ENCODE peak calls at places on chromosomes 13 and 19, in five cellular contexts. O is tibial nerve, V is SJSA1, G is stomach, W is astrocyte. X is an unnamed sample. For H3K4me1, the result is how much of the 10 kb centered on the place peaks cover.

GRCh38 chr19:7115721-7116120 is 46.2 kb downstream of the ZNF557 start:
- DNase-seq in O (no peak), V (no peak), G (no peak), W (no peak), X (no peak)

GRCh38 chr13:108961542-108962125 is 332.2 kb downstream of the MYO16 start:
- DNase-seq in O (no peak), V (no peak), G (no peak), W (peak), X (peak)

GRCh38 chr13:86161257-86161656 is 362.0 kb upstream of the SLITRK6 start:
- DNase-seq in O (no peak), V (no peak), G (no peak), W (no peak), X (no peak)

GRCh38 chr13:75481176-75482069 is 546 bp downstream of the TBC1D4 start:
- DNase-seq in O (peak), V (no peak), G (peak), W (no peak), X (no peak)

GRCh38 chr13:97200081-97200942 is 21.8 kb upstream of the MBNL2 start:
- DNase-seq in O (no peak), V (no peak), G (no peak), W (no peak), X (no peak)

GRCh38 chr19:48490980-48491792 is 20.4 kb downstream of the LMTK3 start:
- DNase-seq in O (no peak), V (no peak), G (peak), W (no peak), X (no peak)

GRCh38 chr13:98478134-98479129 is 98.5 kb downstream of the STK24 start:
- DNase-seq in O (no peak), V (no peak), G (no peak), W (peak), X (no peak)

GRCh38 chr13:26658972-26659371 is 101.5 kb downstream of the WASF3 start:
- DNase-seq in O (no peak), V (no peak), G (no peak), W (no peak), X (no peak)

GRCh38 chr13:78630509-78630908 is 27.2 kb upstream of the POU4F1 start:
- DNase-seq in O (no peak), V (no peak), G (no peak), W (no peak), X (no peak)

GRCh38 chr19:42199440-42200115 is 17.9 kb downstream of the DEDD2 start:
- DNase-seq in O (no peak), V (no peak), G (peak), W (no peak), X (no peak)

GRCh38 chr13:99572921-99573320 is 71.6 kb downstream of the TM9SF2 start:
- DNase-seq in O (no peak), V (no peak), G (no peak), W (peak), X (no peak)

GRCh38 chr19:12792048-12792852 is 964 bp downstream of the JUNB start:
- DNase-seq in O (no peak), V (peak), G (peak), W (no peak), X (no peak)

GRCh38 chr13:28268800-28269223 is 130.5 kb downstream of the PAN3 start:
- DNase-seq in O (no peak), V (no peak), G (no peak), W (no peak), X (no peak)

GRCh38 chr13:98514268-98514667 is 62.6 kb downstream of the STK24 start:
- DNase-seq in O (no peak), V (no peak), G (no peak), W (no peak), X (no peak)

GRCh38 chr19:31232220-31232619 is 117.0 kb downstream of the TSHZ3 start:
- DNase-seq in O (no peak), V (no peak), G (no peak), W (peak), X (no peak)

GRCh38 chr19:3698386-3698950 is 1.8 kb downstream of the PIP5K1C start:
- DNase-seq in O (no peak), V (no peak), G (no peak), W (no peak), X (no peak)

GRCh38 chr19:13057147-13057572 is 45.5 kb downstream of the LYL1 start:
- DNase-seq in O (no peak), V (peak), G (peak), W (no peak), X (no peak)

GRCh38 chr19:46890423-46891170 is 29.8 kb downstream of the ARHGAP35 start:
- DNase-seq in O (no peak), V (peak), G (no peak), W (peak), X (peak)

GRCh38 chr19:36169084-36169760 is 17.0 kb upstream of the COX7A1 start:
- DNase-seq in O (no peak), V (no peak), G (peak), W (no peak), X (no peak)

GRCh38 chr13:84684804-84685203 is 802.5 kb upstream of the SLITRK1 start:
- DNase-seq in O (no peak), V (no peak), G (no peak), W (peak), X (no peak)

GRCh38 chr13:41222259-41222852 is 28.0 kb upstream of the KBTBD7 start:
- DNase-seq in O (peak), V (peak), G (peak), W (peak), X (peak)

GRCh38 chr19:10514211-10515145 is 2.8 kb downstream of the S1PR5 start:
- DNase-seq in O (no peak), V (no peak), G (no peak), W (no peak), X (no peak)

GRCh38 chr13:100131863-100132574 is 43.1 kb downstream of the PCCA start:
- DNase-seq in O (no peak), V (peak), G (no peak), W (peak), X (peak)

GRCh38 chr19:45340232-45340898 is at the start of gene KLC3:
- DNase-seq in O (no peak), V (no peak), G (peak), W (no peak), X (no peak)

GRCh38 chr13:100789481-100789880 is 114.9 kb upstream of the TMTC4 start:
- DNase-seq in O (no peak), V (no peak), G (peak), W (peak), X (no peak)

GRCh38 chr13:63696055-63696454 is 2280.4 kb upstream of the PCDH20 start:
- DNase-seq in O (no peak), V (no peak), G (no peak), W (peak), X (no peak)

GRCh38 chr19:17733127-17733526 is 13.8 kb downstream of the MAP1S start:
- DNase-seq in O (no peak), V (no peak), G (no peak), W (no peak), X (no peak)

GRCh38 chr13:98509271-98510155 is 67.4 kb downstream of the STK24 start:
- DNase-seq in O (peak), V (peak), G (peak), W (peak), X (no peak)

GRCh38 chr13:36029171-36029570 is 102.0 kb downstream of the DCLK1 start:
- DNase-seq in O (no peak), V (no peak), G (no peak), W (peak), X (no peak)

GRCh38 chr19:36244066-36244465 is 29.2 kb downstream of the ZNF146 start:
- DNase-seq in O (no peak), V (no peak), G (no peak), W (no peak), X (no peak)

GRCh38 chr13:36839981-36840380 is 21.0 kb downstream of the RFXAP start:
- DNase-seq in O (no peak), V (no peak), G (no peak), W (no peak), X (no peak)

GRCh38 chr19:47430041-47430802 is 10.9 kb upstream of the MEIS3 start:
- DNase-seq in O (no peak), V (no peak), G (peak), W (peak), X (no peak)

GRCh38 chr13:23578411-23579071 is 8.3 kb downstream of the TNFRSF19 start:
- DNase-seq in O (peak), V (peak), G (peak), W (peak), X (no peak)

GRCh38 chr19:14949876-14950275 is 8.6 kb downstream of the OR7C2 start:
- DNase-seq in O (no peak), V (no peak), G (no peak), W (no peak), X (no peak)

GRCh38 chr13:98092888-98093287 is 50.0 kb upstream of the FARP1 start:
- DNase-seq in O (no peak), V (no peak), G (no peak), W (no peak), X (no peak)

GRCh38 chr19:16587031-16588023 is 15.1 kb upstream of the SLC35E1 start:
- DNase-seq in O (peak), V (no peak), G (no peak), W (peak), X (no peak)

GRCh38 chr19:16582486-16583261 is 10.5 kb upstream of the SLC35E1 start:
- DNase-seq in O (no peak), V (no peak), G (no peak), W (no peak), X (no peak)

GRCh38 chr19:16585808-16586476 is 13.7 kb upstream of the SLC35E1 start:
- DNase-seq in O (no peak), V (no peak), G (no peak), W (no peak), X (no peak)

GRCh38 chr19:16586477-16586871 is 14.3 kb upstream of the SLC35E1 start:
- DNase-seq in O (no peak), V (no peak), G (no peak), W (no peak), X (no peak)

DNA sequence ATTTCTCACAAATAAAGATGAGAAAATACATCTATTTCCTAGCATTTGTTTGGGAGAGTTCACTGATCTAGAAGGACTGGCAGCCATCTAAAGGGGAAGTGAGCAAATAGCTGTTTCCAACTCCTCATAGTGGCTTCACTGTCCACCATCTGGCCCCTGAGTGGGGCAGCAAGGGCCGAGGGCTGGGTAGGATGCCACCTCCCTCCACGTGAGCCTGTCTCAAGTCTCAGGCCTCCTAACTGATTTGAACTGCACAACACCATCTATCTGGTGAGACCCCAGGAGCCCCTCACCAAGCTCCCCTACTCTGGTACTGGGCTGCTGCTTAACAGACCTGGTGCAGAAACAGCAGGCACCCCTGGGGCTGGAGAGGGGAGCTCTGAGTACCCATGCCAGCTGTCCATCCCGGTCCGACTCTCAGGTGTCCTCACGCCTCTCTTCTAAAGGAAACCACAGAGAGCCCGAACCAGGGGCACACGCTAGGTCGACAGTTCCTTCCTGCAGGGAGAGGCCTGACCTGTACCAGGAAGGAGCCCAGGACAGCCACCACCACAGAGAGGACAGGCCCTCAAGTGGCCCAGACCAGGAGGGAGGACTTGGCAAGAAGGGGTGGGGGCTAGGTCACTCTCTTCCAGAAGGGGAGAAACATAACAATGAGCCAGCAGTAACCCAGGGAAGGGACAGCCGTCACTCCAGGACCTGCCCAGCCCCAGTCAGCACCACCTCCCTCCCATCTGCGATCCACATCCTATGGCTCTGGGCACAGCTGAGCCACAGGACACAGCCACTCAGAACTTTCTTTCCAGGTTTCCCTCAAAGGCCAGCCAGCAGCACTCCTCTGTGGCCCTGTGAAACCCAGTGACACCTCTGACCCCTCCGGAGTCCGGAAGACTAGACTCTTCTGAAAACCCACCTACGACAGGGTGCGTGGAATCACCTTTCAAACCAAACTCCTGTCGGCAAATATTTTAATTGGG is 12.9 kb upstream of the SLC35E1 start:
- DNase-seq in O (no peak), V (no peak), G (no peak), W (no peak), X (no peak)
- H3K4me1 ChIP-seq in O (half or more), V (under half), G (half or more), W (under half), X (half or more)

GRCh38 chr13:111210945-111211469 is 95.9 kb downstream of the ARHGEF7 start:
- DNase-seq in O (no peak), V (no peak), G (no peak), W (peak), X (no peak)
- H3K4me1 ChIP-seq in O (half or more), V (under half), G (under half), W (under half), X (under half)

GRCh38 chr13:51682691-51683090 is 98.4 kb downstream of the WDFY2 start:
- DNase-seq in O (no peak), V (no peak), G (no peak), W (no peak), X (no peak)

GRCh38 chr13:51675877-51676276 is 91.6 kb downstream of the WDFY2 start:
- DNase-seq in O (no peak), V (no peak), G (no peak), W (no peak), X (no peak)

GRCh38 chr13:51676739-51677138 is 92.5 kb downstream of the WDFY2 start:
- DNase-seq in O (no peak), V (no peak), G (no peak), W (no peak), X (no peak)

GRCh38 chr13:51681037-51681678 is 96.9 kb downstream of the WDFY2 start:
- DNase-seq in O (no peak), V (no peak), G (no peak), W (peak), X (peak)

DNA sequence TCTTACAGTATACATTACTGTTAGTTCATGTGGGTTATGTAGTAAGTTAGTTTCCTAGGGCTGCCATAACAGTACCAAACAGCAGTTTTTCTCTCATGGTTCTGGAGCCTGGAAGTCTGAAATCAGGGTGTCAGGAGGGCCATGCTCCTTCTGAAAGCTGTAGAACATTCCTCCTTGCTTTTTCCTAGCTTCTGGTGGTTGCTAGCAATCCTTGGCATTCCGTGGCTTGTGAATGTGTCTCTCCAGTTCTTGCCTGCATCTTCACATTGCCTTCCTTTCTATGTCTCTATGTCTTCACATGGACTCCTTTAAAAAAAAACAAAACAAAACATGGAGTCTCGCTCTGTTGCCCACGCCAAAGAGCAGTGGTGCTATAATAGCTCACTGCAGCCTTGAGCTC is 95.4 kb downstream of the WDFY2 start:
- DNase-seq in O (no peak), V (no peak), G (no peak), W (peak), X (no peak)
- H3K4me1 ChIP-seq in O (under half), V (under half), G (under half), W (under half), X (under half)

GRCh38 chr13:113538689-113539058 is 45.9 kb upstream of the TFDP1 start:
- DNase-seq in O (no peak), V (no peak), G (no peak), W (no peak), X (no peak)

GRCh38 chr13:113539822-113540221 is 44.7 kb upstream of the TFDP1 start:
- DNase-seq in O (no peak), V (no peak), G (no peak), W (no peak), X (no peak)

GRCh38 chr13:113537909-113538688 is 46.5 kb upstream of the TFDP1 start:
- DNase-seq in O (no peak), V (no peak), G (no peak), W (no peak), X (no peak)

GRCh38 chr13:113540523-113540922 is 44.0 kb upstream of the TFDP1 start:
- DNase-seq in O (no peak), V (no peak), G (no peak), W (no peak), X (no peak)

GRCh38 chr13:113539176-113539575 is 45.4 kb upstream of the TFDP1 start:
- DNase-seq in O (no peak), V (no peak), G (no peak), W (no peak), X (no peak)
- H3K4me1 ChIP-seq in O (under half), V (under half), G (under half), W (under half), X (under half)

GRCh38 chr19:40279761-40280607 is 5.2 kb downstream of the AKT2 start:
- DNase-seq in O (no peak), V (no peak), G (no peak), W (no peak), X (no peak)
- H3K4me1 ChIP-seq in O (half or more), V (under half), G (half or more), W (under half), X (half or more)

GRCh38 chr19:37933965-37934364 is 27.0 kb downstream of the SIPA1L3 start:
- DNase-seq in O (no peak), V (no peak), G (peak), W (peak), X (no peak)

GRCh38 chr19:37930416-37930815 is 23.4 kb downstream of the SIPA1L3 start:
- DNase-seq in O (no peak), V (no peak), G (peak), W (peak), X (no peak)

GRCh38 chr19:37931941-37932655 is 25.1 kb downstream of the SIPA1L3 start:
- DNase-seq in O (no peak), V (no peak), G (peak), W (peak), X (peak)

GRCh38 chr19:37935341-37935740 is 28.3 kb downstream of the SIPA1L3 start:
- DNase-seq in O (no peak), V (no peak), G (no peak), W (no peak), X (no peak)

DNA sequence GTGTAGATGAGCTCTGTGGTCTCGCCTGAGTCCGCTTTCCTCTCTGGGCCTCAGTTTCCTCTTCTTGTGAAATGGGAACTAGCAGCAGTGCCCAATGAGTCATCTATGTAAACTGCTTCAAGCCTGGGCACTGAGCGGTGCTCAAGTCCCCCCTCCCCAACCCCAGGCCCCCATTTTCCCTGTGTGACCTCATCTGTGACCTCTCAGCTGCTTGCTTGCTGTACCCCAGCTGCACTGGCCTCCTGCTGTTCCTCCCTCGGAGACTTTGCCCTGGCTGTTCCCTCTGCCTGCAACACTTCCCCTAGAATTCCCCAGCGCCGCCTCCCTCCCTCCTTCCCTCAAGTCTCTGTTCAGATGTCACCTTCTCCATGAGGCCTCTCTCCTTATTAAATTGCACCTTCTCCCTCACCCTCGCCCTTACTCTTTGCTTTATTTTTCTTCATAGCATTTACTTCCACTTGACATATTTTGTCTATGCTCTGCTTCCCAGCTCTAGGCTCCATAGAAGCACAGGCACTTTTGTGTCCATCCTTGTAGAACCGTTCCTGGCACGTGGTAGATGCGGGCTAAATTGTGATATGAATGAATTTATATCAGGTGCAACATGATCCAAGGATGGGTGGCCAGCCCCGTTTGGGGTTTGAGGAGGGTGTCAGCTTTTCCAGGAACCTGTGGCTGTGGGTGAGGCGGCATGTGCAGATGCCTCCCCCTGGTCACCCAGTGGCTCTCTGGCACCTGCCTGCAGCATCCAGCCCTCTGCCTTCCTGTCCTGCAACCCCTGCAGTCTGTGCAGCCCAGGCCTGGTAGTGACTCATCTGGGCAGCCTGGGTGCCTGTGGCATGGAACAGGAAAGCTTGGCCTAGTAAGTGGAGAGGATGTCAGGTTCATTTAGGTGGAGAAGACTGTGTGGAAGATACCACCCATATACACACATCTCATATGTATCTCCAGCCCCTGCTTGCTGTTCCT is 26.3 kb downstream of the SIPA1L3 start:
- DNase-seq in O (no peak), V (no peak), G (peak), W (peak), X (no peak)
- H3K4me1 ChIP-seq in O (under half), V (under half), G (under half), W (under half), X (under half)